ENCODE peak calls at places on chromosomes 3 and 15, in eight cellular contexts. M is K562, S is SK-N-SH, Y is WTC11, Z is A549, J is HCT116, O is H1, E is GM12878. Q is an unnamed sample.

GRCh38 chr3:98519351-98519750 is 3.4 kb downstream of the CLDND1 start:
- DNase-seq in M (no peak), J (no peak), O (no peak), E (no peak), Y (no peak), S (no peak), Z (no peak), Q (no peak)

GRCh38 chr3:61940241-61940640 is 378.9 kb downstream of the PTPRG start:
- DNase-seq in O (no peak), Y (no peak), J (no peak), M (no peak), Z (no peak), E (no peak), S (no peak), Q (no peak)

GRCh38 chr15:57306944-57307411 is 69.3 kb upstream of the CGNL1 start:
- DNase-seq in Z (no peak), O (no peak), Y (no peak), J (no peak), M (no peak), E (no peak), S (no peak), Q (no peak)

GRCh38 chr3:134485075-134485536 is 679 bp downstream of the ANAPC13 start:
- DNase-seq in O (no peak), Y (no peak), J (no peak), E (no peak), M (peak), Z (peak), S (peak), Q (no peak)

GRCh38 chr3:1439395-1439794 is 346.6 kb downstream of the CNTN6 start:
- DNase-seq in O (peak), Y (no peak), E (no peak), S (no peak), J (no peak), M (peak), Z (peak), Q (peak)

GRCh38 chr3:195613468-195614069 is 29.8 kb upstream of the APOD start:
- DNase-seq in E (no peak), Y (no peak), J (no peak), Z (no peak), O (no peak), M (no peak), S (no peak), Q (no peak)

GRCh38 chr15:70523634-70524033 is 239.7 kb downstream of the UACA start:
- DNase-seq in S (no peak), E (no peak), O (no peak), Z (no peak), M (no peak), J (no peak), Y (no peak), Q (no peak)

GRCh38 chr3:44001072-44001471 is 240.6 kb upstream of the TOPAZ1 start:
- DNase-seq in Y (no peak), E (no peak), O (no peak), S (no peak), Z (no peak), J (no peak), M (no peak), Q (no peak)

GRCh38 chr15:101126618-101127502 is 125.0 kb downstream of the CHSY1 start:
- DNase-seq in Z (no peak), Y (no peak), J (no peak), S (peak), O (no peak), E (no peak), M (no peak), Q (peak)

GRCh38 chr3:183808355-183808754 is 17.0 kb downstream of the MAP6D1 start:
- DNase-seq in Y (no peak), O (no peak), Z (no peak), M (no peak), E (no peak), S (no peak), J (no peak), Q (no peak)

GRCh38 chr15:94070341-94071275 is 160.8 kb upstream of the MCTP2 start:
- DNase-seq in Y (peak), J (no peak), M (no peak), S (no peak), O (peak), Z (peak), E (no peak), Q (peak)

GRCh38 chr3:50624634-50625033 is 7.7 kb downstream of the MAPKAPK3 start:
- DNase-seq in M (no peak), E (no peak), J (no peak), O (no peak), S (no peak), Y (no peak), Z (no peak), Q (no peak)

GRCh38 chr3:126983653-126984390 is 907 bp downstream of the PLXNA1 start:
- DNase-seq in O (peak), E (no peak), Z (no peak), J (no peak), S (peak), M (peak), Y (peak), Q (peak)

GRCh38 chr3:64164309-64164708 is 61.0 kb downstream of the PRICKLE2 start:
- DNase-seq in J (no peak), Y (no peak), M (no peak), O (no peak), S (no peak), Z (no peak), E (no peak), Q (no peak)

GRCh38 chr15:74259821-74260502 is 23.8 kb downstream of the CCDC33 start:
- DNase-seq in O (no peak), E (no peak), S (no peak), J (no peak), Z (no peak), Y (no peak), M (no peak), Q (peak)

GRCh38 chr15:59296181-59296617 is 76.5 kb downstream of the MYO1E start:
- DNase-seq in M (no peak), S (no peak), J (no peak), Z (peak), O (no peak), E (no peak), Y (no peak), Q (no peak)

GRCh38 chr15:73677146-73677607 is 7.0 kb upstream of the CD276 start:
- DNase-seq in J (peak), S (peak), Y (peak), O (peak), E (no peak), Z (peak), M (peak), Q (peak)

GRCh38 chr3:115787818-115788217 is 164.5 kb downstream of the GAP43 start:
- DNase-seq in Z (no peak), Y (no peak), S (no peak), J (no peak), E (no peak), M (no peak), O (no peak), Q (no peak)

GRCh38 chr3:86937306-86937791 is 53.6 kb downstream of the VGLL3 start:
- DNase-seq in J (no peak), S (no peak), O (no peak), M (no peak), E (no peak), Y (no peak), Z (no peak), Q (no peak)

GRCh38 chr3:33229947-33230346 is 11.3 kb upstream of the SUSD5 start:
- DNase-seq in J (no peak), S (no peak), M (no peak), Y (no peak), O (no peak), Z (no peak), E (no peak), Q (no peak)

GRCh38 chr15:82894971-82895520 is 57.5 kb downstream of the HOMER2 start:
- DNase-seq in O (peak), J (no peak), Y (no peak), S (peak), E (no peak), Z (no peak), M (no peak), Q (no peak)

GRCh38 chr3:64913515-64913914 is 225.7 kb upstream of the ADAMTS9 start:
- DNase-seq in J (no peak), S (no peak), M (no peak), O (no peak), E (no peak), Y (no peak), Z (no peak), Q (no peak)

GRCh38 chr15:73990250-73991005 is 1.7 kb downstream of the STOML1 start:
- DNase-seq in M (no peak), Y (no peak), J (no peak), E (no peak), S (no peak), O (no peak), Z (no peak), Q (no peak)

GRCh38 chr3:195176776-195177175 is 94.2 kb downstream of the XXYLT1 start:
- DNase-seq in M (no peak), Y (no peak), E (no peak), S (no peak), Z (no peak), J (no peak), O (no peak), Q (no peak)

GRCh38 chr3:53705024-53705750 is 141.0 kb downstream of the CHDH start:
- DNase-seq in Y (no peak), J (no peak), E (no peak), O (peak), M (no peak), Z (no peak), S (no peak), Q (no peak)

GRCh38 chr3:99895706-99896441 is 78.2 kb downstream of the CMSS1 start:
- DNase-seq in E (no peak), Y (no peak), S (no peak), O (no peak), J (peak), Z (peak), M (peak), Q (peak)

GRCh38 chr3:108136888-108137814 is 46.3 kb upstream of the CD47 start:
- DNase-seq in M (no peak), J (no peak), Z (no peak), O (no peak), S (no peak), E (no peak), Y (no peak), Q (no peak)

GRCh38 chr3:65595222-65595996 is 443.3 kb downstream of the MAGI1 start:
- DNase-seq in O (no peak), S (peak), Y (no peak), J (no peak), M (no peak), E (no peak), Z (no peak), Q (no peak)

GRCh38 chr3:40504636-40505430 is 1.0 kb upstream of the ZNF620 start:
- DNase-seq in Z (peak), E (no peak), M (no peak), Y (no peak), O (no peak), J (peak), S (no peak), Q (no peak)

GRCh38 chr3:150035910-150036661 is 65.4 kb upstream of the PFN2 start:
- DNase-seq in Y (no peak), E (no peak), M (no peak), Z (no peak), S (no peak), J (no peak), O (no peak), Q (no peak)

GRCh38 chr3:18423401-18424212 is 1.5 kb downstream of the SATB1 start:
- DNase-seq in Y (peak), J (peak), Z (peak), E (peak), M (peak), S (peak), O (peak), Q (peak)

GRCh38 chr15:88021601-88022000 is 234.9 kb downstream of the NTRK3 start:
- DNase-seq in J (no peak), E (no peak), Z (no peak), Y (no peak), O (no peak), M (no peak), S (no peak), Q (no peak)

GRCh38 chr15:74964794-74965193 is 8.2 kb upstream of the RPP25 start:
- DNase-seq in O (no peak), E (no peak), Z (no peak), J (no peak), S (no peak), Y (no peak), M (no peak), Q (no peak)

GRCh38 chr15:67700023-67700422 is 125.3 kb upstream of the SKOR1 start:
- DNase-seq in S (no peak), M (no peak), Y (no peak), Z (no peak), J (no peak), O (no peak), E (no peak), Q (no peak)

GRCh38 chr3:126360714-126361060 is 3.5 kb upstream of the KLF15 start:
- DNase-seq in E (no peak), S (no peak), Z (no peak), J (no peak), M (no peak), O (no peak), Y (no peak), Q (no peak)

GRCh38 chr15:58346361-58346760 is 85.4 kb upstream of the LIPC start:
- DNase-seq in J (no peak), E (no peak), Z (peak), Y (no peak), M (no peak), O (no peak), S (no peak), Q (no peak)

GRCh38 chr3:169701457-169701856 is 37.9 kb upstream of the MECOM start:
- DNase-seq in Z (no peak), E (no peak), M (no peak), O (no peak), Y (no peak), J (no peak), S (no peak), Q (no peak)

GRCh38 chr3:177595789-177596188 is 398.5 kb upstream of the TBL1XR1 start:
- DNase-seq in S (no peak), E (no peak), J (no peak), O (no peak), Z (no peak), Y (no peak), M (no peak), Q (no peak)

GRCh38 chr3:123688241-123688747 is 103.4 kb upstream of the HACD2 start:
- DNase-seq in M (no peak), O (no peak), J (peak), E (no peak), Y (no peak), S (no peak), Z (peak), Q (peak)

DNA sequence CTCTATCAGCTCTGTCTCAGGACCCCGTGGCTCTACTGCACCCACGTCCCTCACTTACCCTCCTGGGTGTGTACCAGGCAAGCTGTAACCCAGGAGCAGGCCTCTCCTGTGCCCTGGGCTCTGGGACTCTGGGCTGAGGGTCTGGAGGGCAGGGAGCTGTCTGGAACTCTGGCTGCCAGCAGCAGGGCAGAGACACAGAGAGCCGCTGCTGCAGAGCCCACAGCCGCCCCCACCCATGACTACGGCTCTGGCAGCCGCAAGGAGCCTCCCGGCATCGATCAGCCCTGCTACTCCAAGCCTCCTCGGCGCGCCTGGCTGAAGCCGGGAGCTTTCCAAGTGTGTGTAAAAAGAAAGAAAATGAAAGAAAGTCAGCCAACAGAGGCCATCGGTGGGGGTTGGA is 103.7 kb upstream of the ATP2B2 start:
- DNase-seq in O (no peak), E (no peak), J (no peak), Z (no peak), M (no peak), Y (no peak), S (peak), Q (no peak)
- TF ChIP-seq MAX in O (no peak), E (no peak), J (no peak), Z (no peak), M (no peak), Y (no peak), S (no peak), Q (no peak)

GRCh38 chr3:122458992-122459391 is 43.1 kb upstream of the WDR5B start:
- DNase-seq in Z (peak), M (peak), Y (no peak), E (no peak), O (no peak), S (no peak), J (peak), Q (peak)
- TF ChIP-seq CTCF in Z (peak), M (peak), Y (no peak), E (peak), O (peak), S (peak), J (peak), Q (no peak)

GRCh38 chr3:69342074-69342473 is 43.8 kb downstream of the FRMD4B start:
- DNase-seq in O (no peak), Y (no peak), S (no peak), E (no peak), J (no peak), Z (no peak), M (no peak), Q (no peak)

GRCh38 chr3:69343875-69344274 is 42.0 kb downstream of the FRMD4B start:
- DNase-seq in Y (no peak), J (no peak), M (no peak), Z (no peak), O (no peak), E (no peak), S (no peak), Q (no peak)

GRCh38 chr3:69339766-69340165 is 46.1 kb downstream of the FRMD4B start:
- DNase-seq in M (no peak), E (no peak), Y (no peak), O (no peak), J (no peak), S (no peak), Z (no peak), Q (peak)

DNA sequence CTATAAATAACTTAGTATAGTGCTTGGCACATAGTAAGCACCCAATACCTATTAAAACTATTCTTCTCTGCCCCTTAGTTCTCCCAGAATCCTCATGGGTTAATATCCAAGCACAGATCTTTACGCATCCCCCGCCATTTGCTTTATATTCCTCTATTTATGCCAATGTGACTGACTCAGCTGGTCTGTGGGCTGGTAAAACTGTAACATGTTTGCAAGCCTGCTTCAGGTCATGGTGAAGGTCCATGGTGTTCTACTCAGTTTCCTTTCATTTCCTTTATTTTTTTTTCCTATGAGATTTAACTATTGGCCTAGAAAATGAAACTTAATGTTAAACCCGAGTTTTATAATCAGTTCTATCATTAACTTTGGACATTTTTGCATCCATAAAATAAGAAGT is 47.0 kb downstream of the FRMD4B start:
- DNase-seq in O (no peak), S (no peak), M (no peak), Z (no peak), Y (no peak), J (no peak), E (no peak), Q (no peak)
- TF ChIP-seq MAX in O (no peak), S (no peak), M (no peak), Z (no peak), Y (no peak), J (no peak), E (no peak), Q (no peak)

GRCh38 chr3:172202797-172203196 is 163.4 kb downstream of the FNDC3B start:
- DNase-seq in Y (no peak), O (no peak), Z (no peak), J (no peak), E (no peak), M (no peak), S (no peak), Q (no peak)
- TF ChIP-seq CTCF in Y (no peak), O (no peak), Z (no peak), J (no peak), E (no peak), M (no peak), S (no peak), Q (no peak)

Q was measured in NB4.